ENCODE peak calls at places on chromosome 3, in ten cellular contexts. F, Z, A, B, W, M, K, N, I and G are unnamed samples.

GRCh38 chr3:167125612-167126407 is 254.3 kb downstream of the ZBBX start:
- DNase-seq in K (no peak), B (no peak), M (no peak), N (no peak), I (no peak), W (no peak), A (no peak), Z (no peak), F (no peak), G (no peak)

GRCh38 chr3:192943384-192943783 is 25.7 kb upstream of the MB21D2 start:
- DNase-seq in N (no peak), I (no peak), W (no peak), F (no peak), M (no peak), Z (peak), K (no peak), A (no peak), B (no peak), G (no peak)

GRCh38 chr3:146640955-146641867 is 36.1 kb upstream of the PLSCR5 start:
- DNase-seq in K (peak), I (peak), B (peak), N (no peak), W (peak), Z (peak), M (no peak), F (no peak), A (peak), G (no peak)

GRCh38 chr3:114418724-114419543 is 125.1 kb downstream of the TIGIT start:
- DNase-seq in I (peak), F (peak), B (peak), W (peak), Z (peak), N (no peak), K (no peak), A (peak), M (no peak), G (no peak)

GRCh38 chr3:196813903-196814302 is 53.8 kb upstream of the SENP5 start:
- DNase-seq in B (no peak), K (no peak), I (peak), M (no peak), N (no peak), W (no peak), Z (no peak), F (peak), A (no peak), G (no peak)

GRCh38 chr3:197339841-197340520 is 41.6 kb upstream of the DLG1 start:
- DNase-seq in Z (no peak), M (no peak), F (no peak), N (no peak), A (no peak), W (no peak), K (peak), I (peak), B (no peak), G (no peak)

GRCh38 chr3:186532641-186533072 is 11.5 kb downstream of the CRYGS start:
- DNase-seq in Z (no peak), B (no peak), M (no peak), K (no peak), A (peak), I (no peak), W (no peak), N (no peak), F (no peak), G (no peak)

GRCh38 chr3:57856675-57857074 is 100.6 kb downstream of the SLMAP start:
- DNase-seq in I (peak), A (peak), M (no peak), W (no peak), N (no peak), K (no peak), Z (no peak), B (no peak), F (no peak), G (no peak)

GRCh38 chr3:136048068-136048467 is 82.5 kb downstream of the PPP2R3A start:
- DNase-seq in M (no peak), N (no peak), W (no peak), Z (no peak), B (no peak), I (no peak), K (no peak), A (no peak), F (no peak), G (no peak)

GRCh38 chr3:99872633-99873254 is 55.1 kb downstream of the CMSS1 start:
- DNase-seq in M (no peak), F (no peak), B (no peak), W (no peak), N (no peak), K (no peak), I (no peak), A (no peak), Z (no peak), G (no peak)

GRCh38 chr3:33063651-33064051 is 33.3 kb downstream of the GLB1 start:
- DNase-seq in K (peak), N (no peak), A (no peak), M (no peak), B (no peak), I (peak), W (no peak), F (no peak), Z (peak), G (no peak)

GRCh38 chr3:106534206-106534605 is 665.4 kb upstream of the CBLB start:
- DNase-seq in F (peak), N (peak), Z (peak), M (no peak), I (peak), B (no peak), A (no peak), W (peak), K (no peak), G (no peak)

GRCh38 chr3:182258538-182259177 is 534.6 kb upstream of the ATP11B start:
- DNase-seq in M (no peak), N (no peak), W (peak), F (no peak), I (no peak), Z (no peak), A (peak), K (no peak), B (peak), G (no peak)